ENCODE peak calls at places on chromosomes 3 and 15, in five cellular contexts. One of them, this sample, is unnamed.

GRCh38 chr3:36319683-36320082 is 60.6 kb upstream of the STAC start:
- DNase-seq in ELF-1: peak
- DNase-seq in non-pigmented ciliary epithelial cell: no peak
- DNase-seq in stimulated activated CD4-positive, alpha-beta T cell treated with anti-CD3 and anti-CD28 coated beads, TNF-alpha, amount 100 ng/mL, for 24 hours: no peak
- DNase-seq in epithelial cell of esophagus: no peak
- DNase-seq in this sample: no peak

GRCh38 chr3:141746962-141747361 is 8.9 kb downstream of the RNF7 start:
- DNase-seq in ELF-1: no peak
- DNase-seq in non-pigmented ciliary epithelial cell: no peak
- DNase-seq in stimulated activated CD4-positive, alpha-beta T cell treated with anti-CD3 and anti-CD28 coated beads, TNF-alpha, amount 100 ng/mL, for 24 hours: no peak
- DNase-seq in epithelial cell of esophagus: no peak
- DNase-seq in this sample: no peak

GRCh38 chr15:66038387-66039116 is 169.3 kb downstream of the RAB11A start:
- DNase-seq in ELF-1: peak
- DNase-seq in non-pigmented ciliary epithelial cell: no peak
- DNase-seq in stimulated activated CD4-positive, alpha-beta T cell treated with anti-CD3 and anti-CD28 coated beads, TNF-alpha, amount 100 ng/mL, for 24 hours: no peak
- DNase-seq in epithelial cell of esophagus: no peak
- DNase-seq in this sample: no peak

GRCh38 chr15:65049418-65049840 is 4.2 kb downstream of the SLC51B start:
- DNase-seq in ELF-1: peak
- DNase-seq in non-pigmented ciliary epithelial cell: peak
- DNase-seq in stimulated activated CD4-positive, alpha-beta T cell treated with anti-CD3 and anti-CD28 coated beads, TNF-alpha, amount 100 ng/mL, for 24 hours: peak
- DNase-seq in epithelial cell of esophagus: peak
- DNase-seq in this sample: peak

GRCh38 chr15:28950916-28951315 is 65.1 kb downstream of the APBA2 start:
- DNase-seq in ELF-1: no peak
- DNase-seq in non-pigmented ciliary epithelial cell: no peak
- DNase-seq in stimulated activated CD4-positive, alpha-beta T cell treated with anti-CD3 and anti-CD28 coated beads, TNF-alpha, amount 100 ng/mL, for 24 hours: no peak
- DNase-seq in epithelial cell of esophagus: no peak
- DNase-seq in this sample: no peak

GRCh38 chr3:72429589-72430362 is 418.5 kb downstream of the SHQ1 start:
- DNase-seq in ELF-1: no peak
- DNase-seq in non-pigmented ciliary epithelial cell: no peak
- DNase-seq in stimulated activated CD4-positive, alpha-beta T cell treated with anti-CD3 and anti-CD28 coated beads, TNF-alpha, amount 100 ng/mL, for 24 hours: no peak
- DNase-seq in epithelial cell of esophagus: no peak
- DNase-seq in this sample: no peak

GRCh38 chr3:144053121-144053520 is 81.5 kb downstream of the DIPK2A start:
- DNase-seq in ELF-1: no peak
- DNase-seq in non-pigmented ciliary epithelial cell: no peak
- DNase-seq in stimulated activated CD4-positive, alpha-beta T cell treated with anti-CD3 and anti-CD28 coated beads, TNF-alpha, amount 100 ng/mL, for 24 hours: no peak
- DNase-seq in epithelial cell of esophagus: peak
- DNase-seq in this sample: no peak

GRCh38 chr15:39878401-39878775 is 41.7 kb downstream of the GPR176 start:
- DNase-seq in ELF-1: no peak
- DNase-seq in non-pigmented ciliary epithelial cell: no peak
- DNase-seq in stimulated activated CD4-positive, alpha-beta T cell treated with anti-CD3 and anti-CD28 coated beads, TNF-alpha, amount 100 ng/mL, for 24 hours: no peak
- DNase-seq in epithelial cell of esophagus: no peak
- DNase-seq in this sample: no peak

GRCh38 chr3:32816439-32817194 is 1.2 kb upstream of the TRIM71 start:
- DNase-seq in ELF-1: peak
- DNase-seq in non-pigmented ciliary epithelial cell: no peak
- DNase-seq in stimulated activated CD4-positive, alpha-beta T cell treated with anti-CD3 and anti-CD28 coated beads, TNF-alpha, amount 100 ng/mL, for 24 hours: no peak
- DNase-seq in epithelial cell of esophagus: peak
- DNase-seq in this sample: peak

GRCh38 chr15:80093854-80094418 is 34.5 kb downstream of the ZFAND6 start:
- DNase-seq in ELF-1: peak
- DNase-seq in non-pigmented ciliary epithelial cell: no peak
- DNase-seq in stimulated activated CD4-positive, alpha-beta T cell treated with anti-CD3 and anti-CD28 coated beads, TNF-alpha, amount 100 ng/mL, for 24 hours: peak
- DNase-seq in epithelial cell of esophagus: peak
- DNase-seq in this sample: no peak

GRCh38 chr3:3316523-3316922 is 137.0 kb upstream of the CRBN start:
- DNase-seq in ELF-1: no peak
- DNase-seq in non-pigmented ciliary epithelial cell: no peak
- DNase-seq in stimulated activated CD4-positive, alpha-beta T cell treated with anti-CD3 and anti-CD28 coated beads, TNF-alpha, amount 100 ng/mL, for 24 hours: no peak
- DNase-seq in epithelial cell of esophagus: no peak
- DNase-seq in this sample: no peak

GRCh38 chr3:65676592-65676991 is 362.1 kb downstream of the MAGI1 start:
- DNase-seq in ELF-1: no peak
- DNase-seq in non-pigmented ciliary epithelial cell: no peak
- DNase-seq in stimulated activated CD4-positive, alpha-beta T cell treated with anti-CD3 and anti-CD28 coated beads, TNF-alpha, amount 100 ng/mL, for 24 hours: no peak
- DNase-seq in epithelial cell of esophagus: no peak
- DNase-seq in this sample: no peak

GRCh38 chr3:87207500-87207899 is 19.6 kb upstream of the CHMP2B start:
- DNase-seq in ELF-1: no peak
- DNase-seq in non-pigmented ciliary epithelial cell: no peak
- DNase-seq in stimulated activated CD4-positive, alpha-beta T cell treated with anti-CD3 and anti-CD28 coated beads, TNF-alpha, amount 100 ng/mL, for 24 hours: no peak
- DNase-seq in epithelial cell of esophagus: peak
- DNase-seq in this sample: no peak

GRCh38 chr15:61888074-61888780 is 172.0 kb downstream of the VPS13C start:
- DNase-seq in ELF-1: no peak
- DNase-seq in non-pigmented ciliary epithelial cell: no peak
- DNase-seq in stimulated activated CD4-positive, alpha-beta T cell treated with anti-CD3 and anti-CD28 coated beads, TNF-alpha, amount 100 ng/mL, for 24 hours: no peak
- DNase-seq in epithelial cell of esophagus: no peak
- DNase-seq in this sample: no peak

GRCh38 chr3:8153778-8154177 is 347.8 kb upstream of the LMCD1 start:
- DNase-seq in ELF-1: no peak
- DNase-seq in non-pigmented ciliary epithelial cell: no peak
- DNase-seq in stimulated activated CD4-positive, alpha-beta T cell treated with anti-CD3 and anti-CD28 coated beads, TNF-alpha, amount 100 ng/mL, for 24 hours: no peak
- DNase-seq in epithelial cell of esophagus: no peak
- DNase-seq in this sample: no peak

GRCh38 chr3:126554560-126555525 is 3.9 kb downstream of the C3orf22 start:
- DNase-seq in ELF-1: no peak
- DNase-seq in non-pigmented ciliary epithelial cell: no peak
- DNase-seq in stimulated activated CD4-positive, alpha-beta T cell treated with anti-CD3 and anti-CD28 coated beads, TNF-alpha, amount 100 ng/mL, for 24 hours: no peak
- DNase-seq in epithelial cell of esophagus: no peak
- DNase-seq in this sample: no peak

GRCh38 chr15:52050416-52050815 is 31.4 kb downstream of the MAPK6 start:
- DNase-seq in ELF-1: no peak
- DNase-seq in non-pigmented ciliary epithelial cell: no peak
- DNase-seq in stimulated activated CD4-positive, alpha-beta T cell treated with anti-CD3 and anti-CD28 coated beads, TNF-alpha, amount 100 ng/mL, for 24 hours: no peak
- DNase-seq in epithelial cell of esophagus: peak
- DNase-seq in this sample: no peak

GRCh38 chr3:55167586-55168317 is 239.9 kb upstream of the LRTM1 start:
- DNase-seq in ELF-1: no peak
- DNase-seq in non-pigmented ciliary epithelial cell: no peak
- DNase-seq in stimulated activated CD4-positive, alpha-beta T cell treated with anti-CD3 and anti-CD28 coated beads, TNF-alpha, amount 100 ng/mL, for 24 hours: no peak
- DNase-seq in epithelial cell of esophagus: no peak
- DNase-seq in this sample: no peak

GRCh38 chr3:51955893-51956770 is 951 bp downstream of the GPR62 start:
- DNase-seq in ELF-1: peak
- DNase-seq in non-pigmented ciliary epithelial cell: no peak
- DNase-seq in stimulated activated CD4-positive, alpha-beta T cell treated with anti-CD3 and anti-CD28 coated beads, TNF-alpha, amount 100 ng/mL, for 24 hours: no peak
- DNase-seq in epithelial cell of esophagus: peak
- DNase-seq in this sample: no peak

GRCh38 chr3:65596511-65597224 is 442.1 kb downstream of the MAGI1 start:
- DNase-seq in ELF-1: peak
- DNase-seq in non-pigmented ciliary epithelial cell: no peak
- DNase-seq in stimulated activated CD4-positive, alpha-beta T cell treated with anti-CD3 and anti-CD28 coated beads, TNF-alpha, amount 100 ng/mL, for 24 hours: no peak
- DNase-seq in epithelial cell of esophagus: no peak
- DNase-seq in this sample: no peak

GRCh38 chr3:10370429-10370828 is 49.5 kb upstream of the SEC13 start:
- DNase-seq in ELF-1: no peak
- DNase-seq in non-pigmented ciliary epithelial cell: no peak
- DNase-seq in stimulated activated CD4-positive, alpha-beta T cell treated with anti-CD3 and anti-CD28 coated beads, TNF-alpha, amount 100 ng/mL, for 24 hours: no peak
- DNase-seq in epithelial cell of esophagus: peak
- DNase-seq in this sample: peak

GRCh38 chr15:71654714-71655174 is 155.6 kb upstream of the NR2E3 start:
- DNase-seq in ELF-1: no peak
- DNase-seq in non-pigmented ciliary epithelial cell: no peak
- DNase-seq in stimulated activated CD4-positive, alpha-beta T cell treated with anti-CD3 and anti-CD28 coated beads, TNF-alpha, amount 100 ng/mL, for 24 hours: no peak
- DNase-seq in epithelial cell of esophagus: peak
- DNase-seq in this sample: no peak

GRCh38 chr15:69338535-69339213 is 40.0 kb downstream of the PAQR5 start:
- DNase-seq in ELF-1: no peak
- DNase-seq in non-pigmented ciliary epithelial cell: no peak
- DNase-seq in stimulated activated CD4-positive, alpha-beta T cell treated with anti-CD3 and anti-CD28 coated beads, TNF-alpha, amount 100 ng/mL, for 24 hours: no peak
- DNase-seq in epithelial cell of esophagus: peak
- DNase-seq in this sample: no peak

GRCh38 chr3:56954125-56954524 is 106.3 kb upstream of the SPATA12 start:
- DNase-seq in ELF-1: no peak
- DNase-seq in non-pigmented ciliary epithelial cell: no peak
- DNase-seq in stimulated activated CD4-positive, alpha-beta T cell treated with anti-CD3 and anti-CD28 coated beads, TNF-alpha, amount 100 ng/mL, for 24 hours: no peak
- DNase-seq in epithelial cell of esophagus: no peak
- DNase-seq in this sample: no peak

GRCh38 chr3:14771593-14772497 is 46.9 kb upstream of the FGD5 start:
- DNase-seq in ELF-1: no peak
- DNase-seq in non-pigmented ciliary epithelial cell: no peak
- DNase-seq in stimulated activated CD4-positive, alpha-beta T cell treated with anti-CD3 and anti-CD28 coated beads, TNF-alpha, amount 100 ng/mL, for 24 hours: no peak
- DNase-seq in epithelial cell of esophagus: no peak
- DNase-seq in this sample: no peak

This sample was measured in NAMALWA.